ENCODE peak calls at places on chromosomes 6 and 20, in four cellular contexts. One of them, this sample, is unnamed.

GRCh38 chr6:26478985-26479278 is 21.2 kb upstream of the BTN1A1 start:
- DNase-seq in stimulated activated CD4-positive, alpha-beta T cell treated with anti-CD3 and anti-CD28 coated beads, Interleukin-1b, Interleukin-23, amount 100 ng/mL, for 1 hour: no peak
- DNase-seq in Ammon's horn: peak
- DNase-seq in amniotic stem cell: no peak
- DNase-seq in this sample: no peak

GRCh38 chr20:22575087-22575721 is 9.2 kb downstream of the FOXA2 start:
- DNase-seq in Ammon's horn: no peak
- DNase-seq in stimulated activated CD4-positive, alpha-beta T cell treated with anti-CD3 and anti-CD28 coated beads, Interleukin-1b, Interleukin-23, amount 100 ng/mL, for 1 hour: no peak
- DNase-seq in amniotic stem cell: no peak
- DNase-seq in this sample: no peak

GRCh38 chr6:20211941-20212391 is 303 bp downstream of the MBOAT1 start:
- DNase-seq in amniotic stem cell: no peak
- DNase-seq in Ammon's horn: no peak
- DNase-seq in stimulated activated CD4-positive, alpha-beta T cell treated with anti-CD3 and anti-CD28 coated beads, Interleukin-1b, Interleukin-23, amount 100 ng/mL, for 1 hour: no peak
- DNase-seq in this sample: no peak

GRCh38 chr6:52494298-52495072 is 74.3 kb downstream of the EFHC1 start:
- DNase-seq in stimulated activated CD4-positive, alpha-beta T cell treated with anti-CD3 and anti-CD28 coated beads, Interleukin-1b, Interleukin-23, amount 100 ng/mL, for 1 hour: no peak
- DNase-seq in Ammon's horn: no peak
- DNase-seq in amniotic stem cell: no peak
- DNase-seq in this sample: no peak

GRCh38 chr20:43691928-43692524 is 25.1 kb downstream of the MYBL2 start:
- DNase-seq in amniotic stem cell: no peak
- DNase-seq in Ammon's horn: peak
- DNase-seq in stimulated activated CD4-positive, alpha-beta T cell treated with anti-CD3 and anti-CD28 coated beads, Interleukin-1b, Interleukin-23, amount 100 ng/mL, for 1 hour: no peak
- DNase-seq in this sample: no peak

GRCh38 chr6:89082439-89082838 is 1.9 kb downstream of the PNRC1 start:
- DNase-seq in Ammon's horn: peak
- DNase-seq in amniotic stem cell: no peak
- DNase-seq in stimulated activated CD4-positive, alpha-beta T cell treated with anti-CD3 and anti-CD28 coated beads, Interleukin-1b, Interleukin-23, amount 100 ng/mL, for 1 hour: no peak
- DNase-seq in this sample: no peak

GRCh38 chr20:373171-373890 is 7.2 kb upstream of the TRIB3 start:
- DNase-seq in stimulated activated CD4-positive, alpha-beta T cell treated with anti-CD3 and anti-CD28 coated beads, Interleukin-1b, Interleukin-23, amount 100 ng/mL, for 1 hour: no peak
- DNase-seq in amniotic stem cell: no peak
- DNase-seq in Ammon's horn: no peak
- DNase-seq in this sample: no peak

GRCh38 chr6:102229271-102229670 is 835.8 kb downstream of the GRIK2 start:
- DNase-seq in Ammon's horn: no peak
- DNase-seq in stimulated activated CD4-positive, alpha-beta T cell treated with anti-CD3 and anti-CD28 coated beads, Interleukin-1b, Interleukin-23, amount 100 ng/mL, for 1 hour: no peak
- DNase-seq in amniotic stem cell: no peak
- DNase-seq in this sample: no peak

GRCh38 chr6:27426045-27426620 is 37.6 kb downstream of the ZNF391 start:
- DNase-seq in stimulated activated CD4-positive, alpha-beta T cell treated with anti-CD3 and anti-CD28 coated beads, Interleukin-1b, Interleukin-23, amount 100 ng/mL, for 1 hour: no peak
- DNase-seq in Ammon's horn: peak
- DNase-seq in amniotic stem cell: no peak
- DNase-seq in this sample: no peak

GRCh38 chr20:46913329-46914044 is 18.8 kb downstream of the EYA2 start:
- DNase-seq in amniotic stem cell: no peak
- DNase-seq in stimulated activated CD4-positive, alpha-beta T cell treated with anti-CD3 and anti-CD28 coated beads, Interleukin-1b, Interleukin-23, amount 100 ng/mL, for 1 hour: no peak
- DNase-seq in Ammon's horn: no peak
- DNase-seq in this sample: no peak

GRCh38 chr20:40945754-40946451 is 82.7 kb upstream of the TOP1 start:
- DNase-seq in Ammon's horn: peak
- DNase-seq in amniotic stem cell: no peak
- DNase-seq in stimulated activated CD4-positive, alpha-beta T cell treated with anti-CD3 and anti-CD28 coated beads, Interleukin-1b, Interleukin-23, amount 100 ng/mL, for 1 hour: no peak
- DNase-seq in this sample: peak

GRCh38 chr20:37810027-37810426 is 92.9 kb upstream of the VSTM2L start:
- DNase-seq in amniotic stem cell: no peak
- DNase-seq in stimulated activated CD4-positive, alpha-beta T cell treated with anti-CD3 and anti-CD28 coated beads, Interleukin-1b, Interleukin-23, amount 100 ng/mL, for 1 hour: no peak
- DNase-seq in Ammon's horn: no peak
- DNase-seq in this sample: no peak

GRCh38 chr6:164007881-164008280 is 593.4 kb downstream of the QKI start:
- DNase-seq in Ammon's horn: no peak
- DNase-seq in stimulated activated CD4-positive, alpha-beta T cell treated with anti-CD3 and anti-CD28 coated beads, Interleukin-1b, Interleukin-23, amount 100 ng/mL, for 1 hour: no peak
- DNase-seq in amniotic stem cell: no peak
- DNase-seq in this sample: no peak

GRCh38 chr6:41743406-41744235 is 3.6 kb downstream of the PGC start:
- DNase-seq in amniotic stem cell: no peak
- DNase-seq in Ammon's horn: no peak
- DNase-seq in stimulated activated CD4-positive, alpha-beta T cell treated with anti-CD3 and anti-CD28 coated beads, Interleukin-1b, Interleukin-23, amount 100 ng/mL, for 1 hour: no peak
- DNase-seq in this sample: no peak

GRCh38 chr20:63031251-63032014 is 24.7 kb upstream of the BHLHE23 start:
- DNase-seq in stimulated activated CD4-positive, alpha-beta T cell treated with anti-CD3 and anti-CD28 coated beads, Interleukin-1b, Interleukin-23, amount 100 ng/mL, for 1 hour: no peak
- DNase-seq in Ammon's horn: no peak
- DNase-seq in amniotic stem cell: no peak
- DNase-seq in this sample: no peak

GRCh38 chr6:30727920-30728605 is 7.9 kb downstream of the TUBB start:
- DNase-seq in Ammon's horn: no peak
- DNase-seq in stimulated activated CD4-positive, alpha-beta T cell treated with anti-CD3 and anti-CD28 coated beads, Interleukin-1b, Interleukin-23, amount 100 ng/mL, for 1 hour: no peak
- DNase-seq in amniotic stem cell: no peak
- DNase-seq in this sample: no peak

GRCh38 chr6:54315692-54316091 is 7.5 kb downstream of the TINAG start:
- DNase-seq in amniotic stem cell: no peak
- DNase-seq in Ammon's horn: no peak
- DNase-seq in stimulated activated CD4-positive, alpha-beta T cell treated with anti-CD3 and anti-CD28 coated beads, Interleukin-1b, Interleukin-23, amount 100 ng/mL, for 1 hour: no peak
- DNase-seq in this sample: no peak

GRCh38 chr6:126344181-126344580 is 4.3 kb downstream of the CENPW start:
- DNase-seq in amniotic stem cell: no peak
- DNase-seq in stimulated activated CD4-positive, alpha-beta T cell treated with anti-CD3 and anti-CD28 coated beads, Interleukin-1b, Interleukin-23, amount 100 ng/mL, for 1 hour: no peak
- DNase-seq in Ammon's horn: no peak
- DNase-seq in this sample: no peak

GRCh38 chr6:166627875-166628849 is 1.1 kb upstream of the RPS6KA2 start:
- DNase-seq in Ammon's horn: peak
- DNase-seq in amniotic stem cell: no peak
- DNase-seq in stimulated activated CD4-positive, alpha-beta T cell treated with anti-CD3 and anti-CD28 coated beads, Interleukin-1b, Interleukin-23, amount 100 ng/mL, for 1 hour: no peak
- DNase-seq in this sample: peak

GRCh38 chr20:38317422-38317821 is 13.5 kb downstream of the BPI start:
- DNase-seq in Ammon's horn: no peak
- DNase-seq in stimulated activated CD4-positive, alpha-beta T cell treated with anti-CD3 and anti-CD28 coated beads, Interleukin-1b, Interleukin-23, amount 100 ng/mL, for 1 hour: no peak
- DNase-seq in amniotic stem cell: no peak
- DNase-seq in this sample: no peak

GRCh38 chr6:491233-491632 is 99.7 kb downstream of the IRF4 start:
- DNase-seq in amniotic stem cell: no peak
- DNase-seq in stimulated activated CD4-positive, alpha-beta T cell treated with anti-CD3 and anti-CD28 coated beads, Interleukin-1b, Interleukin-23, amount 100 ng/mL, for 1 hour: no peak
- DNase-seq in Ammon's horn: no peak
- DNase-seq in this sample: no peak

GRCh38 chr6:101080597-101080996 is 199.5 kb upstream of the ASCC3 start:
- DNase-seq in stimulated activated CD4-positive, alpha-beta T cell treated with anti-CD3 and anti-CD28 coated beads, Interleukin-1b, Interleukin-23, amount 100 ng/mL, for 1 hour: no peak
- DNase-seq in amniotic stem cell: no peak
- DNase-seq in Ammon's horn: no peak
- DNase-seq in this sample: no peak

GRCh38 chr6:28152531-28152930 is 10.8 kb downstream of the ZKSCAN8 start:
- DNase-seq in stimulated activated CD4-positive, alpha-beta T cell treated with anti-CD3 and anti-CD28 coated beads, Interleukin-1b, Interleukin-23, amount 100 ng/mL, for 1 hour: no peak
- DNase-seq in amniotic stem cell: no peak
- DNase-seq in Ammon's horn: no peak
- DNase-seq in this sample: no peak